ENCODE peak calls at places on chromosomes 7 and 10, in six cellular contexts. One of them, this sample, is unnamed.

GRCh38 chr7:145543245-145543644 is 573.4 kb upstream of the CNTNAP2 start:
- DNase-seq in iris pigment epithelial cell: no peak
- DNase-seq in posterior cingulate gyrus: no peak
- DNase-seq in IMR-90: no peak
- DNase-seq in mesendoderm: no peak
- DNase-seq in AG04450: no peak
- DNase-seq in this sample: no peak

GRCh38 chr10:1202343-1202742 is 146.2 kb downstream of the WDR37 start:
- DNase-seq in posterior cingulate gyrus: no peak
- DNase-seq in iris pigment epithelial cell: no peak
- DNase-seq in AG04450: no peak
- DNase-seq in mesendoderm: no peak
- DNase-seq in IMR-90: no peak
- DNase-seq in this sample: no peak

GRCh38 chr10:94299417-94299816 is 63.3 kb downstream of the NOC3L start:
- DNase-seq in IMR-90: peak; percentile 48
- DNase-seq in posterior cingulate gyrus: no peak
- DNase-seq in mesendoderm: no peak
- DNase-seq in AG04450: no peak
- DNase-seq in iris pigment epithelial cell: peak; percentile 85
- DNase-seq in this sample: no peak

GRCh38 chr7:91270372-91270771 is 6.1 kb downstream of the FZD1 start:
- DNase-seq in posterior cingulate gyrus: no peak
- DNase-seq in IMR-90: no peak
- DNase-seq in AG04450: no peak
- DNase-seq in iris pigment epithelial cell: no peak
- DNase-seq in mesendoderm: no peak
- DNase-seq in this sample: no peak

GRCh38 chr10:88958721-88959120 is 6.1 kb upstream of the ACTA2 start:
- DNase-seq in mesendoderm: no peak
- DNase-seq in AG04450: no peak
- DNase-seq in iris pigment epithelial cell: no peak
- DNase-seq in IMR-90: no peak
- DNase-seq in posterior cingulate gyrus: no peak
- DNase-seq in this sample: no peak

GRCh38 chr7:74483402-74484336 is 30.0 kb downstream of the GTF2IRD1 start:
- DNase-seq in AG04450: no peak
- DNase-seq in posterior cingulate gyrus: no peak
- DNase-seq in mesendoderm: no peak
- DNase-seq in iris pigment epithelial cell: peak; percentile 61
- DNase-seq in IMR-90: peak; percentile 67
- DNase-seq in this sample: no peak

GRCh38 chr10:87920538-87920937 is 57.1 kb downstream of the PTEN start:
- DNase-seq in posterior cingulate gyrus: no peak
- DNase-seq in mesendoderm: no peak
- DNase-seq in IMR-90: no peak
- DNase-seq in AG04450: no peak
- DNase-seq in iris pigment epithelial cell: no peak
- DNase-seq in this sample: no peak

GRCh38 chr10:52526251-52526823 is 212.3 kb downstream of the DKK1 start:
- DNase-seq in IMR-90: peak; percentile 72
- DNase-seq in iris pigment epithelial cell: peak; percentile 53
- DNase-seq in posterior cingulate gyrus: no peak
- DNase-seq in mesendoderm: no peak
- DNase-seq in AG04450: no peak
- DNase-seq in this sample: no peak

GRCh38 chr10:9824546-9825164 is 1193.0 kb upstream of the CELF2 start:
- DNase-seq in mesendoderm: peak; percentile 4
- DNase-seq in posterior cingulate gyrus: no peak
- DNase-seq in iris pigment epithelial cell: no peak
- DNase-seq in IMR-90: no peak
- DNase-seq in AG04450: no peak
- DNase-seq in this sample: no peak

GRCh38 chr7:44914992-44915607 is 29.8 kb upstream of the PURB start:
- DNase-seq in iris pigment epithelial cell: no peak
- DNase-seq in AG04450: no peak
- DNase-seq in posterior cingulate gyrus: no peak
- DNase-seq in IMR-90: no peak
- DNase-seq in mesendoderm: no peak
- DNase-seq in this sample: no peak

GRCh38 chr10:117139581-117140524 is 1.8 kb upstream of the VAX1 start:
- DNase-seq in IMR-90: no peak
- DNase-seq in mesendoderm: peak; percentile 22
- DNase-seq in posterior cingulate gyrus: no peak
- DNase-seq in AG04450: no peak
- DNase-seq in iris pigment epithelial cell: no peak
- DNase-seq in this sample: no peak

GRCh38 chr7:138727336-138728099 is 26.4 kb upstream of the SVOPL start:
- DNase-seq in AG04450: no peak
- DNase-seq in posterior cingulate gyrus: no peak
- DNase-seq in iris pigment epithelial cell: no peak
- DNase-seq in IMR-90: no peak
- DNase-seq in mesendoderm: no peak
- DNase-seq in this sample: no peak

GRCh38 chr7:101814996-101815825 is 2.2 kb upstream of the CUX1 start:
- DNase-seq in iris pigment epithelial cell: no peak
- DNase-seq in IMR-90: peak; percentile 21
- DNase-seq in posterior cingulate gyrus: peak; percentile 37
- DNase-seq in mesendoderm: no peak
- DNase-seq in AG04450: no peak
- DNase-seq in this sample: no peak

GRCh38 chr10:88851706-88852105 is at the start of gene ANKRD22:
- DNase-seq in AG04450: no peak
- DNase-seq in iris pigment epithelial cell: peak; percentile 85
- DNase-seq in IMR-90: peak; percentile 75
- DNase-seq in posterior cingulate gyrus: no peak
- DNase-seq in mesendoderm: peak; percentile 39
- DNase-seq in this sample: no peak

GRCh38 chr7:26645126-26645525 is 219.3 kb downstream of the SKAP2 start:
- DNase-seq in posterior cingulate gyrus: no peak
- DNase-seq in mesendoderm: no peak
- DNase-seq in IMR-90: no peak
- DNase-seq in AG04450: no peak
- DNase-seq in iris pigment epithelial cell: no peak
- DNase-seq in this sample: no peak

GRCh38 chr7:113370910-113371309 is 252.6 kb upstream of the SMIM30 start:
- DNase-seq in iris pigment epithelial cell: peak; percentile 14
- DNase-seq in IMR-90: peak; percentile 8
- DNase-seq in posterior cingulate gyrus: no peak
- DNase-seq in mesendoderm: no peak
- DNase-seq in AG04450: peak; percentile 13
- DNase-seq in this sample: no peak

GRCh38 chr7:7869036-7869435 is 99.6 kb upstream of the GLCCI1 start:
- DNase-seq in iris pigment epithelial cell: no peak
- DNase-seq in posterior cingulate gyrus: no peak
- DNase-seq in mesendoderm: peak; percentile 78
- DNase-seq in AG04450: no peak
- DNase-seq in IMR-90: no peak
- DNase-seq in this sample: no peak

GRCh38 chr7:25495342-25495855 is 267.1 kb upstream of the NPVF start:
- DNase-seq in iris pigment epithelial cell: no peak
- DNase-seq in posterior cingulate gyrus: no peak
- DNase-seq in IMR-90: no peak
- DNase-seq in mesendoderm: peak; percentile 85
- DNase-seq in AG04450: no peak
- DNase-seq in this sample: no peak